ENCODE peak calls at places on chromosomes 11 and 22, in seven cellular contexts. H, V, M, Q, F, X and L are unnamed samples.

GRCh38 chr22:19687561-19688300 is 26.6 kb upstream of the SEPTIN5 start:
- DNase-seq in F (no peak), Q (no peak), V (no peak), M (no peak), H (no peak), X (no peak), L (no peak)

GRCh38 chr22:27406389-27406861 is 395.1 kb downstream of the MN1 start:
- DNase-seq in H (no peak), F (no peak), X (no peak), M (no peak), V (no peak), Q (no peak), L (no peak)

GRCh38 chr11:13364388-13364787 is 86.8 kb downstream of the BMAL1 start:
- DNase-seq in F (no peak), H (no peak), V (no peak), X (no peak), Q (no peak), M (peak; percentile 21), L (no peak)

GRCh38 chr22:27616033-27616432 is 185.5 kb downstream of the MN1 start:
- DNase-seq in H (no peak), Q (no peak), F (no peak), M (no peak), V (no peak), X (no peak), L (no peak)

GRCh38 chr22:45671051-45671782 is 417 bp upstream of the ATXN10 start:
- DNase-seq in Q (no peak), F (no peak), M (no peak), V (no peak), X (no peak), H (no peak), L (no peak)

GRCh38 chr11:17498058-17498457 is 21.4 kb upstream of the ABCC8 start:
- DNase-seq in F (no peak), M (no peak), Q (no peak), H (peak; percentile 38), V (no peak), X (no peak), L (no peak)

GRCh38 chr11:102831128-102831708 is 12.2 kb downstream of the MMP3 start:
- DNase-seq in M (no peak), Q (no peak), H (no peak), V (peak; percentile 13), X (no peak), F (no peak), L (no peak)

GRCh38 chr11:119584193-119585037 is 144.6 kb downstream of the NECTIN1 start:
- DNase-seq in M (peak; percentile 61), Q (no peak), F (no peak), X (peak; percentile 90), H (no peak), V (peak; percentile 89), L (no peak)

GRCh38 chr11:122781378-122782040 is 56.8 kb upstream of the CRTAM start:
- DNase-seq in V (peak; percentile 95), F (peak; percentile 49), Q (peak; percentile 48), H (peak; percentile 67), M (peak; percentile 73), X (peak; percentile 95), L (peak; percentile 71)

GRCh38 chr11:12655842-12656241 is 18.4 kb upstream of the TEAD1 start:
- DNase-seq in Q (no peak), F (no peak), H (no peak), V (no peak), X (no peak), M (no peak), L (no peak)

GRCh38 chr22:27754247-27754887 is 47.2 kb downstream of the MN1 start:
- DNase-seq in V (peak; percentile 42), Q (no peak), X (no peak), F (no peak), M (peak; percentile 92), H (no peak), L (no peak)

GRCh38 chr11:70761094-70761905 is 363.0 kb downstream of the CTTN start:
- DNase-seq in Q (no peak), H (no peak), V (no peak), M (no peak), F (no peak), X (peak; percentile 11), L (no peak)

GRCh38 chr11:3627291-3627690 is 14.5 kb downstream of the ART5 start:
- DNase-seq in F (peak; percentile 58), Q (no peak), X (no peak), V (peak; percentile 62), H (no peak), M (peak; percentile 41), L (peak; percentile 60)

GRCh38 chr11:20035701-20036601 is 124.3 kb downstream of the DBX1 start:
- DNase-seq in H (no peak), M (peak; percentile 98), V (peak; percentile 61), X (peak; percentile 95), Q (no peak), F (peak; percentile 35), L (peak; percentile 91)

GRCh38 chr11:134226806-134227325 is 2.4 kb downstream of the VPS26B start:
- DNase-seq in V (peak; percentile 13), H (no peak), M (no peak), X (no peak), F (no peak), Q (no peak), L (no peak)

GRCh38 chr11:82315093-82315492 is 418.6 kb downstream of the FAM181B start:
- DNase-seq in M (peak; percentile 5), H (no peak), X (peak; percentile 46), Q (no peak), F (no peak), V (no peak), L (no peak)

GRCh38 chr22:28792491-28793383 is 7.6 kb downstream of the XBP1 start:
- DNase-seq in X (no peak), M (no peak), V (no peak), Q (no peak), F (no peak), H (no peak), L (no peak)

GRCh38 chr11:10641314-10642206 is 52.0 kb downstream of the IRAG1 start:
- DNase-seq in Q (no peak), V (no peak), M (no peak), F (no peak), H (no peak), X (no peak), L (no peak)

GRCh38 chr11:110835103-110835502 is 122.9 kb upstream of the ARHGAP20 start:
- DNase-seq in Q (no peak), X (no peak), M (no peak), V (no peak), H (no peak), F (no peak), L (no peak)

DNA sequence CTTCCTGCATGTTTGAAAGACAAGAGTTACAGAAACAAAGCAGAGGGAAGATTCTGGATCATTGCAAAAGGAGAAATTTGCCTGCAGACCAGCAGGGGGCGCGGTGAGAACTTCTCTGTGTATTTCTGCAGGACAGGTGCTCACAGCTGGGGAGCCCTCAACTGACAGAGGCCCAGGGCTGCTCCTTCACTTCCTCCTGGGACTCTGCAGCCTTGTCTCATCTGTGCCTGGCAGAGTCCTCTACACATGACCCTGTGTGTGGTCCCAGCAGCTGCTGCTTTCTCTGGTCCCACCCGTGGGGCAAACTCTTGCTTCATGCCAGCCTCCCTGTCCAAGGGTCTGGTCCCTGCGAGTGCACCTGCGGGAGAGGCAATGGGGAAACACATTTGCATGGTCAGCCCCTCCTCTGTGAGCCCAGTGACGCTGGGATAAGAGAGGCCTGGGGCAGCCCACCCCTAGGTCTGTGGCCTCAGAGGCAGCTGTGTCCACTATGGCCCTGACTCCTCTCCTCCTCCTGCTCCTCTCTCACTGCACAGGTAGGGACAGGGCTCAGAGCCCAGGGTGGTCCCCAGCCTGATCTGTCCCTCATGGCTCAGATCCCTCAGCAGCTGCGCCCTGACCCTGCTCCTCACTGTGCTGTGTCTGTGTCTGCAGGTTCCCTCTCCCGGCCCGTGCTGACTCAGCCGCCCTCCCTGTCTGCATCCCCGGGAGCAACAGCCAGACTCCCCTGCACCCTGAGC is 43.2 kb upstream of the VPREB1 start:
- DNase-seq in Q (peak; percentile 42), F (no peak), X (peak; percentile 18), M (no peak), V (peak; percentile 51), H (no peak), L (no peak)
- TF ChIP-seq CTCF in Q (no peak), F (peak; percentile 74), X (peak; percentile 52), M (peak; percentile 91), V (peak; percentile 84), H (peak; percentile 56), L (peak; percentile 79)

GRCh38 chr11:64916848-64917662 is at the start of gene ATG2A:
- DNase-seq in Q (peak; percentile 98), X (peak; percentile 100), F (peak; percentile 100), H (peak; percentile 99), V (peak; percentile 100), M (peak; percentile 100), L (peak; percentile 96)

GRCh38 chr11:64919627-64920026 is 2.6 kb upstream of the ATG2A start:
- DNase-seq in X (no peak), M (no peak), V (no peak), Q (no peak), F (no peak), H (no peak), L (no peak)

GRCh38 chr11:64916040-64916847 is 765 bp downstream of the ATG2A start:
- DNase-seq in F (no peak), Q (peak; percentile 39), X (peak; percentile 22), H (no peak), M (peak; percentile 48), V (peak; percentile 69), L (no peak)

GRCh38 chr11:64917663-64917995 is 620 bp upstream of the ATG2A start:
- DNase-seq in Q (no peak), H (no peak), F (no peak), X (no peak), M (no peak), V (peak; percentile 7), L (no peak)

DNA sequence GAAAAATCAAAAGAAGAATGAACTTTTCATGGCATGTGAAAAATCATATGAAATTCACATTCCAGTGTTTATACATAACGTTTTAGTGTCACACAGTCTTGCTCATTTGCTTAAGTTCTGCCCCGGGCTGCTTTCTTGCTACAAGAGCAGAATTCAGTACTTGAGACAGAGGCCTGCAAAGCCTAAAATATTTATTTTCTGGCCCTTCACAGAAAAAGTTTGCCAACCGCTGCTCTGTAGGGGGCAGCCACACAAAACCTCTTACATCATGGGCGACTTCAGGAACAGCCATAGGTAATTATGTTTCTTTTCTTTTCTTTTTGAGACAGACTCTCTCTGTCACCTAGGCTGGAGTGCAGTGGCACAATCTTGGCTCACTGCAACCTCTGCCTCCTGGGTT is 1.0 kb upstream of the ATG2A start:
- DNase-seq in M (no peak), X (peak; percentile 51), Q (no peak), F (no peak), V (peak; percentile 75), H (no peak), L (no peak)
- H3K4me3 ChIP-seq in M (peak overlapping the region; percentile 47), X (peak overlapping the region; percentile 69), Q (no peak overlapping the region), F (peak overlapping the region; percentile 29), V (peak overlapping the region; percentile 50), H (peak overlapping the region; percentile 82), L (peak overlapping the region; percentile 57)

DNA sequence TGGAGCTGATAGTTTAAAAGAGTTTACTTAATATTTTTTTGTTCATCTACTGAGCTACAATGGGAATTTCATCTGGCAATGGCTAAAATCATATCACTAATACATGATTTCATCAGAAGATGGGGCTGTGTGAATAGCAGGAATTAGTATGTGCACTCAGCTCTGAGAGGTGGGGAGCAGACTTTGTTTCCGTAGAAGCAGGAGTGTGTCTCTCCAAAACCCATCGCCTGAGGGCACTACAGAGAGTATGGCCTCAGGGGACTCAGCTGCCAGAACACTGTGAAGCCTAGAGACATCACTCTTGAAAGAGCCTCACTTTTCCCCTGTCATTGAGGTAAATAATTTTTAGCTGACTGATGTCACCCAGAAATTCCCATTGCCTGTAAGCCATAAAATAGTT is 261.4 kb upstream of the ISX start:
- DNase-seq in V (no peak), F (no peak), Q (no peak), H (no peak), X (no peak), M (no peak), L (no peak)
- TF ChIP-seq CTCF in V (no peak), F (no peak), Q (no peak), H (no peak), X (no peak), M (no peak), L (no peak)

GRCh38 chr11:68043349-68044144 is 4.7 kb downstream of the TCIRG1 start:
- DNase-seq in X (no peak), F (peak; percentile 24), M (no peak), V (peak; percentile 58), H (no peak), Q (no peak), L (no peak)
- H3K4me3 ChIP-seq in X (no peak overlapping the region), F (peak overlapping the region; percentile 4), M (no peak overlapping the region), V (no peak overlapping the region), H (no peak overlapping the region), Q (no peak overlapping the region), L (peak overlapping the region; percentile 12)